ENCODE peak calls at places on chromosomes 6 and 20, in four cellular contexts. O, J, X and S are unnamed samples.
A peak's percentile ranks its signal among the peaks of the same experiment; 100 is the strongest.

GRCh38 chr20:47019106-47019824 is 124.6 kb downstream of the EYA2 start:
- DNase-seq in X (peak; percentile 49), O (no peak), J (no peak), S (no peak)

GRCh38 chr6:89792881-89793280 is 26.7 kb downstream of the MDN1 start:
- DNase-seq in X (peak; percentile 29), J (no peak), O (peak; percentile 7), S (no peak)

GRCh38 chr20:51014797-51015722 is 7.8 kb downstream of the KCNG1 start:
- DNase-seq in X (peak; percentile 77), J (peak; percentile 8), O (peak; percentile 35), S (no peak)

GRCh38 chr20:32387262-32387661 is 29.1 kb downstream of the ASXL1 start:
- DNase-seq in O (no peak), J (no peak), X (peak; percentile 28), S (no peak)

GRCh38 chr6:157758516-157759023 is 64.5 kb upstream of the SNX9 start:
- DNase-seq in J (no peak), O (no peak), X (no peak), S (no peak)

GRCh38 chr6:8830794-8831193 is 395.4 kb upstream of the SLC35B3 start:
- DNase-seq in X (no peak), J (no peak), O (no peak), S (no peak)

GRCh38 chr6:11094411-11094851 is 797 bp downstream of the SMIM13 start:
- DNase-seq in O (peak; percentile 64), J (no peak), X (peak; percentile 78), S (no peak)

GRCh38 chr20:45592574-45593189 is 13.6 kb upstream of the WFDC8 start:
- DNase-seq in X (peak; percentile 62), O (peak; percentile 56), J (peak; percentile 20), S (no peak)

GRCh38 chr6:37536462-37537225 is 37.0 kb upstream of the CCDC167 start:
- DNase-seq in J (no peak), O (no peak), X (no peak), S (no peak)
- TF ChIP-seq EZH2 in J (no peak), O (no peak), X (no peak), S (no peak)

GRCh38 chr6:50837589-50838445 is 19.1 kb downstream of the TFAP2B start:
- DNase-seq in X (no peak), J (no peak), O (no peak), S (no peak)
- TF ChIP-seq EZH2 in X (no peak), J (no peak), O (no peak), S (no peak)

GRCh38 chr6:101399627-101399955 is 6.1 kb downstream of the GRIK2 start:
- DNase-seq in O (no peak), J (no peak), X (no peak), S (no peak)
- TF ChIP-seq EZH2 in O (no peak), J (no peak), X (no peak), S (no peak)

DNA sequence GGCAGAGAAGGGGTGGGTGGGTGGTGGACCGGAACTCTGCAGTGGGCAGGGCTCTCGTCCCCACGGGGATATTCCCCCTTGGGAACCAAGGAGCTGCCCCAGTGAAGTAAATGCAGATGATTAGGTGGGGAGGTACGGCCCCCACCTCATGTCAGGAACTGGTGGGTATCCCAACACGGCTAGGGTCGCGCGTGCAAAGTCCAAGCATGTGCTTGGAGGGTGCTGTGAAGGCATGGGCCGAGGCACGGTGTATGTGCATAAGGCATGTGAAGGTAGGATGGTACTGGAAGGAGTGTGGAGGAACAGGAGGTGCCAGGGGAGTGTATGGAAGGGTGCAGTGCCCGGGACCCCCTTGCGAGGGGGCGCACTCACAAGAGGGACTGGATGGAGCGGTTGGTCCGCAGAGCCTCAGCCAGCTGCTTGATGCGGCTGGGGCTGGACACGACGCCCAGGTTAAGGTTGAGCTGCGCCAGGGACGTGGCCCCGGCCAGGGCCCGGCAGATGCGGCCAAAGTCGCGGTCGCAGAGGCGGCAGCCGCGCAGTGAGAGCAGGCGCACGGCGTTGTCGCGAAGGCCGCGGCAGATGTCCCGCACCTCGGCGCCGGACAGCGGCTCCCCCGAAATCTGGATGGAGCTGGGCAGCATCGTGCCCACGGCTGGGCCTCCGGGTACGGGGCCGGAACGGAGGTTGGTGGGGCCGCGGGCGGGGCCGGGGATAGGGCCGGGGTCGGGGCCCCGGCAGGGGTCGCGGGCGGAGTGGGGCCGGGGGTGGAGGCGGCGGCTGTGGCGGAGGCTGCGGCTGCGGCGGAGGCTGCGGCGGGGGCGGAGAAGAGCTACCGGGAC is 783 bp downstream of the LRRC73 start:
- DNase-seq in O (no peak), J (no peak), X (peak; percentile 53), S (no peak)
- TF ChIP-seq EZH2 in O (no peak), J (no peak), X (no peak), S (no peak)

DNA sequence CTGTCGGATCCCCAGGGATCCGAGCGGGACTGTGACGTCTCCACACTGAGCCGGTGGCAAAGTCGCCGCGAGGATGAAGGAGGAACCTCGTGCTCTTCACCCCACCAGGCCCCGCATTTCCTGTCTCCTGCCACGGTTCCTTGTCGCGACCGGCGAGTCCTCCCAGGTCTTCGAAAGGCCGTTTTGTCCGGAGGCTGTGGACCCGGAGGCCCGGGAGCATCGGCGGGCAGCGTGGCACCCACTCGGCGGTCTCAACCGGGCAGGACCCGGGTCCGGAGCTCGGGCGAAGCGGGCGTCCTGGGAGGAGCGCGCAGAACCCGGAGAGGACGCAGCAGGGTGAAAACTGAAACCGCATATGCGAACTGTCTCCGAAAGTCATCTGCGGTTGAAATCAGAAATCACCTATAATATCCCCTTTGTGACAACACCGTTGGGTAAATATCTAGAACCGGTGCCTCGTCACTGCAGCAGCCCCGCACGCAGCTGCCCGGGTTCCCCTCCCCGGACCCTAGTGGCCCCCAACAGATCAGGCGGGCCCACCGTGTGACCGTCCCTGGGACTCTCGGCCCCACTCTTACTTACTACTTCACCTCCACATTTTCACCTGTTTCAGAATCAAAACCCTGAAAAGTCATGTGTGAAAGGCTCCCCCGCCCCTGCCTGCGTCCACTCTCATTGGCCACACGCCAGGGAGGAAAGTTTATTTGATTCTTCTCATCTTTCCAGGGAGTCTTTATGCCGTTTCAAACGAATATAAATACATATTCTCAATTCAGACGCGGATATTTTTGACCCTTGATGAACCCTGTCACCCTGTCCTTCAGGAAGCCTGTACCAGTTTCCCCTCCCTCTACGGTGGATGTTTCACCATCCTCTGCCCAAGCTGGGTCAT is 3.0 kb upstream of the ULBP2 start:
- DNase-seq in X (peak; percentile 60), J (no peak), O (no peak), S (no peak)
- TF ChIP-seq EZH2 in X (no peak), J (no peak), O (no peak), S (no peak)

DNA sequence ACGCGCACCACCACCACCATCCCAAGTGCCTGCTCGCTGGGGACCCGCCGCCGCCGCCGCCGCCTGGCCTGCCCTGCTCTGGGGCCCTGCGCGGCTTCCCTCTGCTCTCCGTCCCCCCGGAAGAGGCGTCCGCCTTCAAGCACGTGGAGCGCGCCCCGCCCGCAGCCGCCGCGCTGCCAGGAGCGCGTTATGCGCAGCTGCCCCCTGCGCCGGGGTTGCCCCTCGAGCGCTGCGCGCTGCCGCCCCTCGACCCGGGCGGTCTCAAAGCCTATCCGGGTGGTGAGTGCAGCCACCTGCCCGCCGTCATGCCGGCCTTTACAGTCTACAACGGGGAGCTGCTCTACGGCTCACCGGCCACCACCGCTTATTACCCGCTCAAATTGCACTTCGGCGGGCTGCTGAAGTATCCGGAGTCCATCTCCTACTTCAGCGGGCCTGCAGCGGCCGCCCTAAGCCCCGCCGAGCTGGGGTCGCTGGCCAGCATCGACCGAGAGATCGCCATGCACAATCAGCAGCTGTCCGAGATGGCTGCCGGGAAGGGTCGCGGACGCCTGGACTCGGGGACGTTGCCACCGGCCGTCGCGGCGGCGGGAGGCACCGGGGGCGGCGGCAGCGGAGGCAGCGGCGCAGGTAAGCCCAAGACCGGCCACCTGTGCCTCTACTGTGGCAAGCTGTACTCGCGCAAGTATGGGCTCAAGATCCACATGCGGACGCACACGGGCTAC is 7.2 kb downstream of the PRDM13 start:
- DNase-seq in J (no peak), X (peak; percentile 37), O (no peak), S (no peak)
- TF ChIP-seq EZH2 in J (no peak), X (peak; percentile 24), O (peak; percentile 90), S (peak; percentile 96)

GRCh38 chr6:28764761-28765282 is 159.0 kb downstream of the TRIM27 start:
- DNase-seq in J (no peak), O (no peak), X (no peak), S (no peak)

GRCh38 chr6:28767691-28768090 is 156.1 kb downstream of the TRIM27 start:
- DNase-seq in J (no peak), X (no peak), O (no peak), S (no peak)

GRCh38 chr6:28766426-28766825 is 157.4 kb downstream of the TRIM27 start:
- DNase-seq in O (no peak), X (no peak), J (no peak), S (no peak)

GRCh38 chr6:28767133-28767532 is 156.7 kb downstream of the TRIM27 start:
- DNase-seq in O (no peak), J (no peak), X (no peak), S (no peak)

GRCh38 chr6:28765978-28766351 is 157.8 kb downstream of the TRIM27 start:
- DNase-seq in X (no peak), J (no peak), O (no peak), S (no peak)
- TF ChIP-seq EZH2 in X (no peak), J (no peak), O (no peak), S (peak; percentile 8)